ENCODE peak calls at places on chromosome 17, in six cellular contexts. H is left colon, U is dermis microvascular lymphatic vessel endothelial cell, F is NCI-H510A treated with DMSO at 0.1 percent for 48 hours, W is activated gamma-delta T cell treated with Interleukin-2 at 50 U/mL for 16 hours, I is kidney. D is an unnamed sample.

GRCh38 chr17:76867578-76868175 is 527 bp upstream of the MGAT5B start:
- DNase-seq in H (no peak), U (peak; percentile 17), F (no peak), W (no peak), I (no peak), D (no peak)

GRCh38 chr17:37310940-37311339 is 64.8 kb upstream of the C17orf78 start:
- DNase-seq in H (no peak), U (no peak), F (no peak), W (no peak), I (no peak), D (no peak)

GRCh38 chr17:66885417-66885816 is 50.5 kb downstream of the CACNG5 start:
- DNase-seq in H (no peak), U (no peak), F (no peak), W (no peak), I (no peak), D (no peak)

GRCh38 chr17:41962768-41963434 is 3.7 kb upstream of the CNP start:
- DNase-seq in H (peak; percentile 58), U (peak; percentile 66), F (peak; percentile 56), W (peak; percentile 68), I (peak; percentile 86), D (no peak)

GRCh38 chr17:44308320-44308818 is at the start of gene RUNDC3A:
- DNase-seq in H (peak; percentile 77), U (peak; percentile 81), F (peak; percentile 83), W (peak; percentile 86), I (peak; percentile 95), D (no peak)

GRCh38 chr17:49180303-49180702 is 30.1 kb downstream of the GNGT2 start:
- DNase-seq in H (peak; percentile 44), U (peak; percentile 69), F (peak; percentile 9), W (peak; percentile 64), I (peak; percentile 69), D (peak; percentile 17)

GRCh38 chr17:40307001-40307690 is 1.8 kb upstream of the RARA start:
- DNase-seq in H (no peak), U (no peak), F (peak; percentile 56), W (no peak), I (peak; percentile 73), D (no peak)

GRCh38 chr17:40551091-40551873 is 14.0 kb downstream of the CCR7 start:
- DNase-seq in H (peak; percentile 74), U (no peak), F (peak; percentile 50), W (no peak), I (peak; percentile 91), D (no peak)

GRCh38 chr17:60139438-60140285 is 10.1 kb upstream of the CA4 start:
- DNase-seq in H (peak; percentile 58), U (peak; percentile 70), F (no peak), W (peak; percentile 66), I (peak; percentile 87), D (no peak)

GRCh38 chr17:57062865-57063264 is 22.2 kb upstream of the AKAP1 start:
- DNase-seq in H (no peak), U (no peak), F (no peak), W (no peak), I (no peak), D (no peak)

GRCh38 chr17:57531648-57532486 is 213.2 kb downstream of the CCDC182 start:
- DNase-seq in H (no peak), U (no peak), F (no peak), W (no peak), I (no peak), D (no peak)

GRCh38 chr17:33875973-33876372 is 379.1 kb upstream of the CCL2 start:
- DNase-seq in H (no peak), U (no peak), F (no peak), W (no peak), I (no peak), D (no peak)

GRCh38 chr17:82613283-82614094 is 34.8 kb downstream of the WDR45B start:
- DNase-seq in H (no peak), U (no peak), F (peak; percentile 85), W (no peak), I (peak; percentile 55), D (no peak)

GRCh38 chr17:13415877-13416416 is 185.8 kb downstream of the HS3ST3A1 start:
- DNase-seq in H (peak; percentile 35), U (no peak), F (no peak), W (no peak), I (no peak), D (no peak)

D was measured in pulmonary artery endothelial cell.